ENCODE peak calls at places on chromosomes 4 and X, in eight cellular contexts. One of them, this sample, is unnamed.

GRCh38 chrX:150088042-150088441 is 149.8 kb upstream of the EOLA2 start:
- DNase-seq in retina: no peak
- DNase-seq in stimulated activated CD4-positive, alpha-beta T cell treated with anti-CD3 and anti-CD28 coated beads, Interleukin-1b, Interleukin-23, amount 100 ng/mL, for 1 hour: no peak
- DNase-seq in K562: no peak
- DNase-seq in fibroblast of villous mesenchyme: no peak
- DNase-seq in myocyte: no peak
- DNase-seq in aorta: no peak
- DNase-seq in RCC 7860: no peak
- DNase-seq in this sample: no peak

GRCh38 chr4:1170805-1171305 is 1.5 kb downstream of the SPON2 start:
- DNase-seq in retina: no peak
- DNase-seq in stimulated activated CD4-positive, alpha-beta T cell treated with anti-CD3 and anti-CD28 coated beads, Interleukin-1b, Interleukin-23, amount 100 ng/mL, for 1 hour: no peak
- DNase-seq in K562: no peak
- DNase-seq in fibroblast of villous mesenchyme: no peak
- DNase-seq in myocyte: no peak
- DNase-seq in aorta: peak
- DNase-seq in RCC 7860: no peak
- DNase-seq in this sample: peak

GRCh38 chr4:173934933-173935620 is 348.4 kb downstream of the FBXO8 start:
- DNase-seq in retina: no peak
- DNase-seq in stimulated activated CD4-positive, alpha-beta T cell treated with anti-CD3 and anti-CD28 coated beads, Interleukin-1b, Interleukin-23, amount 100 ng/mL, for 1 hour: no peak
- DNase-seq in K562: no peak
- DNase-seq in fibroblast of villous mesenchyme: peak
- DNase-seq in myocyte: no peak
- DNase-seq in aorta: no peak
- DNase-seq in RCC 7860: no peak
- DNase-seq in this sample: no peak

GRCh38 chr4:98653890-98654867 is 4.2 kb downstream of the TSPAN5 start:
- DNase-seq in retina: no peak
- DNase-seq in stimulated activated CD4-positive, alpha-beta T cell treated with anti-CD3 and anti-CD28 coated beads, Interleukin-1b, Interleukin-23, amount 100 ng/mL, for 1 hour: no peak
- DNase-seq in K562: no peak
- DNase-seq in fibroblast of villous mesenchyme: peak
- DNase-seq in myocyte: peak
- DNase-seq in aorta: no peak
- DNase-seq in RCC 7860: peak
- DNase-seq in this sample: peak

GRCh38 chr4:110165382-110166285 is 32.8 kb downstream of the ELOVL6 start:
- DNase-seq in retina: no peak
- DNase-seq in stimulated activated CD4-positive, alpha-beta T cell treated with anti-CD3 and anti-CD28 coated beads, Interleukin-1b, Interleukin-23, amount 100 ng/mL, for 1 hour: peak
- DNase-seq in K562: peak
- DNase-seq in fibroblast of villous mesenchyme: peak
- DNase-seq in myocyte: peak
- DNase-seq in aorta: no peak
- DNase-seq in RCC 7860: peak
- DNase-seq in this sample: no peak

GRCh38 chr4:141388483-141388882 is 167.8 kb downstream of the ZNF330 start:
- DNase-seq in retina: no peak
- DNase-seq in stimulated activated CD4-positive, alpha-beta T cell treated with anti-CD3 and anti-CD28 coated beads, Interleukin-1b, Interleukin-23, amount 100 ng/mL, for 1 hour: no peak
- DNase-seq in K562: no peak
- DNase-seq in fibroblast of villous mesenchyme: peak
- DNase-seq in myocyte: no peak
- DNase-seq in aorta: no peak
- DNase-seq in RCC 7860: no peak
- DNase-seq in this sample: no peak

GRCh38 chrX:17459008-17459407 is 84.0 kb downstream of the NHS start:
- DNase-seq in retina: no peak
- DNase-seq in stimulated activated CD4-positive, alpha-beta T cell treated with anti-CD3 and anti-CD28 coated beads, Interleukin-1b, Interleukin-23, amount 100 ng/mL, for 1 hour: no peak
- DNase-seq in K562: no peak
- DNase-seq in fibroblast of villous mesenchyme: peak
- DNase-seq in myocyte: peak
- DNase-seq in aorta: no peak
- DNase-seq in RCC 7860: no peak
- DNase-seq in this sample: peak

GRCh38 chr4:11817088-11817487 is 388.4 kb upstream of the HS3ST1 start:
- DNase-seq in retina: no peak
- DNase-seq in stimulated activated CD4-positive, alpha-beta T cell treated with anti-CD3 and anti-CD28 coated beads, Interleukin-1b, Interleukin-23, amount 100 ng/mL, for 1 hour: no peak
- DNase-seq in K562: no peak
- DNase-seq in fibroblast of villous mesenchyme: no peak
- DNase-seq in myocyte: no peak
- DNase-seq in aorta: no peak
- DNase-seq in RCC 7860: no peak
- DNase-seq in this sample: no peak

GRCh38 chrX:67892391-67892790 is 348.6 kb downstream of the AR start:
- DNase-seq in retina: no peak
- DNase-seq in stimulated activated CD4-positive, alpha-beta T cell treated with anti-CD3 and anti-CD28 coated beads, Interleukin-1b, Interleukin-23, amount 100 ng/mL, for 1 hour: no peak
- DNase-seq in K562: no peak
- DNase-seq in fibroblast of villous mesenchyme: no peak
- DNase-seq in myocyte: no peak
- DNase-seq in aorta: no peak
- DNase-seq in RCC 7860: no peak
- DNase-seq in this sample: no peak

GRCh38 chr4:154503598-154503997 is 12.0 kb upstream of the DCHS2 start:
- DNase-seq in retina: no peak
- DNase-seq in stimulated activated CD4-positive, alpha-beta T cell treated with anti-CD3 and anti-CD28 coated beads, Interleukin-1b, Interleukin-23, amount 100 ng/mL, for 1 hour: no peak
- DNase-seq in K562: peak
- DNase-seq in fibroblast of villous mesenchyme: peak
- DNase-seq in myocyte: peak
- DNase-seq in aorta: no peak
- DNase-seq in RCC 7860: no peak
- DNase-seq in this sample: no peak

GRCh38 chrX:24175276-24175675 is 25.7 kb downstream of the ZFX start:
- DNase-seq in retina: no peak
- DNase-seq in stimulated activated CD4-positive, alpha-beta T cell treated with anti-CD3 and anti-CD28 coated beads, Interleukin-1b, Interleukin-23, amount 100 ng/mL, for 1 hour: no peak
- DNase-seq in K562: no peak
- DNase-seq in fibroblast of villous mesenchyme: no peak
- DNase-seq in myocyte: no peak
- DNase-seq in aorta: no peak
- DNase-seq in RCC 7860: no peak
- DNase-seq in this sample: no peak

GRCh38 chrX:13396887-13397286 is 77.0 kb upstream of the ATXN3L start:
- DNase-seq in retina: no peak
- DNase-seq in stimulated activated CD4-positive, alpha-beta T cell treated with anti-CD3 and anti-CD28 coated beads, Interleukin-1b, Interleukin-23, amount 100 ng/mL, for 1 hour: no peak
- DNase-seq in K562: no peak
- DNase-seq in fibroblast of villous mesenchyme: peak
- DNase-seq in myocyte: no peak
- DNase-seq in aorta: no peak
- DNase-seq in RCC 7860: peak
- DNase-seq in this sample: no peak

GRCh38 chr4:124937993-124938392 is 225.5 kb upstream of the ANKRD50 start:
- DNase-seq in retina: no peak
- DNase-seq in stimulated activated CD4-positive, alpha-beta T cell treated with anti-CD3 and anti-CD28 coated beads, Interleukin-1b, Interleukin-23, amount 100 ng/mL, for 1 hour: no peak
- DNase-seq in K562: no peak
- DNase-seq in fibroblast of villous mesenchyme: no peak
- DNase-seq in myocyte: peak
- DNase-seq in aorta: no peak
- DNase-seq in RCC 7860: no peak
- DNase-seq in this sample: no peak

GRCh38 chr4:147865926-147866325 is 134.0 kb downstream of the ARHGAP10 start:
- DNase-seq in retina: peak
- DNase-seq in stimulated activated CD4-positive, alpha-beta T cell treated with anti-CD3 and anti-CD28 coated beads, Interleukin-1b, Interleukin-23, amount 100 ng/mL, for 1 hour: no peak
- DNase-seq in K562: no peak
- DNase-seq in fibroblast of villous mesenchyme: peak
- DNase-seq in myocyte: no peak
- DNase-seq in aorta: no peak
- DNase-seq in RCC 7860: no peak
- DNase-seq in this sample: no peak

GRCh38 chr4:88846232-88846790 is 148.7 kb upstream of the NAP1L5 start:
- DNase-seq in retina: no peak
- DNase-seq in stimulated activated CD4-positive, alpha-beta T cell treated with anti-CD3 and anti-CD28 coated beads, Interleukin-1b, Interleukin-23, amount 100 ng/mL, for 1 hour: no peak
- DNase-seq in K562: no peak
- DNase-seq in fibroblast of villous mesenchyme: peak
- DNase-seq in myocyte: no peak
- DNase-seq in aorta: no peak
- DNase-seq in RCC 7860: no peak
- DNase-seq in this sample: no peak

GRCh38 chr4:151231915-151232595 is 44.9 kb upstream of the PRSS48 start:
- DNase-seq in retina: no peak
- DNase-seq in stimulated activated CD4-positive, alpha-beta T cell treated with anti-CD3 and anti-CD28 coated beads, Interleukin-1b, Interleukin-23, amount 100 ng/mL, for 1 hour: no peak
- DNase-seq in K562: no peak
- DNase-seq in fibroblast of villous mesenchyme: peak
- DNase-seq in myocyte: peak
- DNase-seq in aorta: no peak
- DNase-seq in RCC 7860: no peak
- DNase-seq in this sample: no peak

GRCh38 chrX:23773601-23774175 is 9.3 kb upstream of the SAT1 start:
- DNase-seq in retina: no peak
- DNase-seq in stimulated activated CD4-positive, alpha-beta T cell treated with anti-CD3 and anti-CD28 coated beads, Interleukin-1b, Interleukin-23, amount 100 ng/mL, for 1 hour: no peak
- DNase-seq in K562: no peak
- DNase-seq in fibroblast of villous mesenchyme: no peak
- DNase-seq in myocyte: no peak
- DNase-seq in aorta: no peak
- DNase-seq in RCC 7860: no peak
- DNase-seq in this sample: no peak

GRCh38 chrX:148459343-148459742 is 41.1 kb upstream of the AFF2 start:
- DNase-seq in retina: no peak
- DNase-seq in stimulated activated CD4-positive, alpha-beta T cell treated with anti-CD3 and anti-CD28 coated beads, Interleukin-1b, Interleukin-23, amount 100 ng/mL, for 1 hour: no peak
- DNase-seq in K562: no peak
- DNase-seq in fibroblast of villous mesenchyme: no peak
- DNase-seq in myocyte: no peak
- DNase-seq in aorta: no peak
- DNase-seq in RCC 7860: no peak
- DNase-seq in this sample: no peak

GRCh38 chr4:56445699-56446098 is 9.6 kb downstream of the PAICS start:
- DNase-seq in retina: no peak
- DNase-seq in stimulated activated CD4-positive, alpha-beta T cell treated with anti-CD3 and anti-CD28 coated beads, Interleukin-1b, Interleukin-23, amount 100 ng/mL, for 1 hour: no peak
- DNase-seq in K562: no peak
- DNase-seq in fibroblast of villous mesenchyme: no peak
- DNase-seq in myocyte: no peak
- DNase-seq in aorta: no peak
- DNase-seq in RCC 7860: no peak
- DNase-seq in this sample: no peak

GRCh38 chr4:145503486-145504072 is 21.9 kb downstream of the SMAD1 start:
- DNase-seq in retina: no peak
- DNase-seq in stimulated activated CD4-positive, alpha-beta T cell treated with anti-CD3 and anti-CD28 coated beads, Interleukin-1b, Interleukin-23, amount 100 ng/mL, for 1 hour: no peak
- DNase-seq in K562: no peak
- DNase-seq in fibroblast of villous mesenchyme: no peak
- DNase-seq in myocyte: no peak
- DNase-seq in aorta: no peak
- DNase-seq in RCC 7860: no peak
- DNase-seq in this sample: no peak

GRCh38 chr4:7134737-7135388 is 57.5 kb upstream of the SORCS2 start:
- DNase-seq in retina: no peak
- DNase-seq in stimulated activated CD4-positive, alpha-beta T cell treated with anti-CD3 and anti-CD28 coated beads, Interleukin-1b, Interleukin-23, amount 100 ng/mL, for 1 hour: no peak
- DNase-seq in K562: no peak
- DNase-seq in fibroblast of villous mesenchyme: peak
- DNase-seq in myocyte: peak
- DNase-seq in aorta: peak
- DNase-seq in RCC 7860: no peak
- DNase-seq in this sample: peak

GRCh38 chr4:47315346-47315745 is 148.2 kb downstream of the COMMD8 start:
- DNase-seq in retina: no peak
- DNase-seq in stimulated activated CD4-positive, alpha-beta T cell treated with anti-CD3 and anti-CD28 coated beads, Interleukin-1b, Interleukin-23, amount 100 ng/mL, for 1 hour: no peak
- DNase-seq in K562: no peak
- DNase-seq in fibroblast of villous mesenchyme: peak
- DNase-seq in myocyte: no peak
- DNase-seq in aorta: no peak
- DNase-seq in RCC 7860: peak
- DNase-seq in this sample: no peak

GRCh38 chr4:69322055-69322454 is 41.8 kb downstream of the UGT2B28 start:
- DNase-seq in retina: no peak
- DNase-seq in stimulated activated CD4-positive, alpha-beta T cell treated with anti-CD3 and anti-CD28 coated beads, Interleukin-1b, Interleukin-23, amount 100 ng/mL, for 1 hour: no peak
- DNase-seq in K562: no peak
- DNase-seq in fibroblast of villous mesenchyme: peak
- DNase-seq in myocyte: peak
- DNase-seq in aorta: no peak
- DNase-seq in RCC 7860: no peak
- DNase-seq in this sample: no peak

GRCh38 chr4:65670331-65671031 is at the start of gene EPHA5:
- DNase-seq in retina: peak
- DNase-seq in stimulated activated CD4-positive, alpha-beta T cell treated with anti-CD3 and anti-CD28 coated beads, Interleukin-1b, Interleukin-23, amount 100 ng/mL, for 1 hour: no peak
- DNase-seq in K562: peak
- DNase-seq in fibroblast of villous mesenchyme: peak
- DNase-seq in myocyte: peak
- DNase-seq in aorta: peak
- DNase-seq in RCC 7860: peak
- DNase-seq in this sample: peak

GRCh38 chrX:12955882-12956703 is 18.8 kb upstream of the TMSB4X start:
- DNase-seq in retina: no peak
- DNase-seq in stimulated activated CD4-positive, alpha-beta T cell treated with anti-CD3 and anti-CD28 coated beads, Interleukin-1b, Interleukin-23, amount 100 ng/mL, for 1 hour: no peak
- DNase-seq in K562: peak
- DNase-seq in fibroblast of villous mesenchyme: peak
- DNase-seq in myocyte: peak
- DNase-seq in aorta: peak
- DNase-seq in RCC 7860: peak
- DNase-seq in this sample: no peak

GRCh38 chrX:39226307-39226706 is 425.0 kb downstream of the MID1IP1 start:
- DNase-seq in retina: no peak
- DNase-seq in stimulated activated CD4-positive, alpha-beta T cell treated with anti-CD3 and anti-CD28 coated beads, Interleukin-1b, Interleukin-23, amount 100 ng/mL, for 1 hour: no peak
- DNase-seq in K562: no peak
- DNase-seq in fibroblast of villous mesenchyme: no peak
- DNase-seq in myocyte: no peak
- DNase-seq in aorta: no peak
- DNase-seq in RCC 7860: no peak
- DNase-seq in this sample: no peak

GRCh38 chrX:86322913-86323312 is 174.7 kb downstream of the DACH2 start:
- DNase-seq in retina: no peak
- DNase-seq in stimulated activated CD4-positive, alpha-beta T cell treated with anti-CD3 and anti-CD28 coated beads, Interleukin-1b, Interleukin-23, amount 100 ng/mL, for 1 hour: no peak
- DNase-seq in K562: no peak
- DNase-seq in fibroblast of villous mesenchyme: no peak
- DNase-seq in myocyte: no peak
- DNase-seq in aorta: no peak
- DNase-seq in RCC 7860: no peak
- DNase-seq in this sample: no peak

GRCh38 chr4:95220205-95221175 is 328.3 kb downstream of the UNC5C start:
- DNase-seq in retina: no peak
- DNase-seq in stimulated activated CD4-positive, alpha-beta T cell treated with anti-CD3 and anti-CD28 coated beads, Interleukin-1b, Interleukin-23, amount 100 ng/mL, for 1 hour: no peak
- DNase-seq in K562: no peak
- DNase-seq in fibroblast of villous mesenchyme: no peak
- DNase-seq in myocyte: no peak
- DNase-seq in aorta: no peak
- DNase-seq in RCC 7860: no peak
- DNase-seq in this sample: no peak

GRCh38 chrX:70324326-70324725 is 34.4 kb downstream of the KIF4A start:
- DNase-seq in retina: no peak
- DNase-seq in stimulated activated CD4-positive, alpha-beta T cell treated with anti-CD3 and anti-CD28 coated beads, Interleukin-1b, Interleukin-23, amount 100 ng/mL, for 1 hour: no peak
- DNase-seq in K562: no peak
- DNase-seq in fibroblast of villous mesenchyme: no peak
- DNase-seq in myocyte: no peak
- DNase-seq in aorta: no peak
- DNase-seq in RCC 7860: no peak
- DNase-seq in this sample: no peak

GRCh38 chrX:10017866-10018265 is 50.7 kb downstream of the CLDN34 start:
- DNase-seq in retina: no peak
- DNase-seq in stimulated activated CD4-positive, alpha-beta T cell treated with anti-CD3 and anti-CD28 coated beads, Interleukin-1b, Interleukin-23, amount 100 ng/mL, for 1 hour: no peak
- DNase-seq in K562: no peak
- DNase-seq in fibroblast of villous mesenchyme: peak
- DNase-seq in myocyte: peak
- DNase-seq in aorta: no peak
- DNase-seq in RCC 7860: peak
- DNase-seq in this sample: peak

GRCh38 chr4:60962286-60962685 is 237.8 kb upstream of the ADGRL3 start:
- DNase-seq in retina: no peak
- DNase-seq in stimulated activated CD4-positive, alpha-beta T cell treated with anti-CD3 and anti-CD28 coated beads, Interleukin-1b, Interleukin-23, amount 100 ng/mL, for 1 hour: no peak
- DNase-seq in K562: no peak
- DNase-seq in fibroblast of villous mesenchyme: no peak
- DNase-seq in myocyte: no peak
- DNase-seq in aorta: no peak
- DNase-seq in RCC 7860: no peak
- DNase-seq in this sample: no peak

GRCh38 chrX:6226053-6226645 is 2.5 kb downstream of the NLGN4X start:
- DNase-seq in retina: no peak
- DNase-seq in stimulated activated CD4-positive, alpha-beta T cell treated with anti-CD3 and anti-CD28 coated beads, Interleukin-1b, Interleukin-23, amount 100 ng/mL, for 1 hour: no peak
- DNase-seq in K562: no peak
- DNase-seq in fibroblast of villous mesenchyme: no peak
- DNase-seq in myocyte: no peak
- DNase-seq in aorta: peak
- DNase-seq in RCC 7860: no peak
- DNase-seq in this sample: no peak

GRCh38 chr4:118834960-118835895 is 698 bp downstream of the SEC24D start:
- DNase-seq in retina: peak
- DNase-seq in stimulated activated CD4-positive, alpha-beta T cell treated with anti-CD3 and anti-CD28 coated beads, Interleukin-1b, Interleukin-23, amount 100 ng/mL, for 1 hour: peak
- DNase-seq in K562: peak
- DNase-seq in fibroblast of villous mesenchyme: peak
- DNase-seq in myocyte: peak
- DNase-seq in aorta: peak
- DNase-seq in RCC 7860: peak
- DNase-seq in this sample: peak

GRCh38 chr4:170420255-170420693 is 330.5 kb upstream of the AADAT start:
- DNase-seq in retina: no peak
- DNase-seq in stimulated activated CD4-positive, alpha-beta T cell treated with anti-CD3 and anti-CD28 coated beads, Interleukin-1b, Interleukin-23, amount 100 ng/mL, for 1 hour: no peak
- DNase-seq in K562: no peak
- DNase-seq in fibroblast of villous mesenchyme: peak
- DNase-seq in myocyte: no peak
- DNase-seq in aorta: no peak
- DNase-seq in RCC 7860: no peak
- DNase-seq in this sample: no peak

This sample was measured in sigmoid colon.